ENCODE peak calls at places on chromosomes 3 and 15, in six cellular contexts. D, E, O, Z, B and S are unnamed samples.

GRCh38 chr3:32743934-32744333 is 58.9 kb downstream of the CNOT10 start:
- DNase-seq in Z (no peak), B (peak), D (peak), E (peak), O (peak), S (peak)

GRCh38 chr15:79332824-79333510 is 22.1 kb downstream of the TMED3 start:
- DNase-seq in D (no peak), O (no peak), E (no peak), Z (no peak), B (no peak), S (no peak)

GRCh38 chr3:152508705-152509104 is 240.0 kb downstream of the MBNL1 start:
- DNase-seq in D (no peak), B (no peak), O (no peak), E (no peak), Z (no peak), S (no peak)

GRCh38 chr3:40645883-40646282 is 121.1 kb downstream of the ZNF621 start:
- DNase-seq in D (no peak), O (no peak), E (no peak), B (no peak), Z (no peak), S (no peak)

GRCh38 chr3:100891033-100891432 is 102.2 kb downstream of the ABI3BP start:
- DNase-seq in B (peak), D (peak), E (peak), Z (no peak), O (no peak), S (peak)

GRCh38 chr15:51864408-51865056 is 35.1 kb downstream of the TMOD3 start:
- DNase-seq in E (no peak), B (peak), D (peak), O (no peak), Z (no peak), S (no peak)

GRCh38 chr3:56303508-56303907 is 164.8 kb downstream of the ERC2 start:
- DNase-seq in D (peak), O (peak), B (peak), E (peak), Z (no peak), S (peak)

GRCh38 chr15:89820651-89821611 is 6.3 kb upstream of the ANPEP start:
- DNase-seq in O (no peak), E (peak), Z (no peak), D (peak), B (peak), S (peak)

GRCh38 chr3:33047842-33048834 is 48.8 kb downstream of the GLB1 start:
- DNase-seq in B (no peak), E (no peak), D (no peak), O (no peak), Z (no peak), S (no peak)

GRCh38 chr3:125119752-125120369 is 64.1 kb upstream of the HEG1 start:
- DNase-seq in B (no peak), D (no peak), E (no peak), Z (no peak), O (no peak), S (peak)

GRCh38 chr3:113556556-113557335 is 24.4 kb downstream of the SIDT1 start:
- DNase-seq in Z (no peak), O (no peak), B (no peak), D (no peak), E (no peak), S (no peak)

GRCh38 chr15:49116108-49116507 is 39.3 kb downstream of the COPS2 start:
- DNase-seq in B (no peak), O (peak), Z (no peak), E (no peak), D (no peak), S (no peak)

GRCh38 chr3:74075213-74075612 is 450.5 kb upstream of the PDZRN3 start:
- DNase-seq in B (no peak), Z (no peak), E (no peak), D (no peak), O (no peak), S (peak)

GRCh38 chr3:129665024-129665768 is 58.7 kb upstream of the PLXND1 start:
- DNase-seq in Z (no peak), O (no peak), E (peak), D (peak), B (peak), S (no peak)

GRCh38 chr15:88393719-88394519 is 73.3 kb downstream of the MRPL46 start:
- DNase-seq in E (no peak), B (no peak), Z (no peak), D (no peak), O (no peak), S (no peak)

GRCh38 chr3:55474213-55474632 is 12.9 kb downstream of the WNT5A start:
- DNase-seq in E (no peak), B (no peak), O (no peak), D (no peak), Z (peak), S (no peak)

GRCh38 chr3:66703501-66703900 is 202.7 kb upstream of the LRIG1 start:
- DNase-seq in O (no peak), B (no peak), E (peak), Z (no peak), D (no peak), S (peak)

GRCh38 chr15:48962662-48963523 is 826 bp downstream of the SHC4 start:
- DNase-seq in B (peak), E (peak), D (peak), Z (peak), O (no peak), S (peak)

GRCh38 chr3:121430816-121431215 is 115.0 kb downstream of the POLQ start:
- DNase-seq in D (no peak), O (no peak), E (no peak), B (no peak), Z (no peak), S (no peak)

GRCh38 chr15:27826411-27826810 is 272.7 kb downstream of the OCA2 start:
- DNase-seq in Z (no peak), B (no peak), O (no peak), D (peak), E (no peak), S (no peak)

GRCh38 chr3:128309026-128309425 is 155.7 kb downstream of the EEFSEC start:
- DNase-seq in Z (no peak), D (no peak), E (no peak), B (no peak), O (no peak), S (no peak)

GRCh38 chr3:45704544-45704943 is 15.3 kb downstream of the SACM1L start:
- DNase-seq in B (no peak), D (no peak), E (no peak), Z (no peak), O (no peak), S (no peak)
- H3K4me3 ChIP-seq in B (no peak), D (no peak), E (no peak), Z (no peak), O (no peak), S (no peak)

GRCh38 chr3:13492048-13492447 is 11.9 kb downstream of the HDAC11 start:
- DNase-seq in D (no peak), Z (no peak), O (no peak), E (no peak), B (no peak), S (no peak)
- H3K4me3 ChIP-seq in D (no peak), Z (no peak), O (no peak), E (no peak), B (no peak), S (no peak)

DNA sequence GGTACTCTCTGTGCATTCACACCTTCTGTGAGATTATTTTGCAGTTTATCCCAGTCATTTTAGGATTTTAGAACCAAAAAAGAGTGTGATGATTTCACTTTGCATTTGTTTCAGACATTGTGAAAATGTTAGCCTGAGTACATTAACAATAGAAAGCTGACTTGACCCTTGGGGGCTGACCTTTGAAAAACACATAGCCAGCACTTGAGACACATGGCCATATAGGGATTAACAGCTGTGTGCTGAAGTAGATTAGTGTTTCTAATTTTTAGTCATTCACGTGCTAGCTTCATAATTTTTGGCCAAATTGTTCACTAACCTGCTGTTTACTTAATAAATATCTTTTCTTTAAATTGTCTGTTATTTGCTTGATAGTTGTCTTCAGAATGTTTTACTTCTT is 3.5 kb downstream of the FEM1B start:
- DNase-seq in B (no peak), E (no peak), D (no peak), O (peak), Z (no peak), S (no peak)
- H3K4me3 ChIP-seq in B (peak), E (peak), D (peak), O (peak), Z (peak), S (peak)

GRCh38 chr15:74259821-74260502 is 23.8 kb downstream of the CCDC33 start:
- DNase-seq in E (no peak), B (no peak), Z (peak), D (no peak), O (no peak), S (no peak)
- H3K4me3 ChIP-seq in E (no peak), B (no peak), Z (no peak), D (no peak), O (no peak), S (no peak)

GRCh38 chr15:75348563-75349350 is 1.9 kb downstream of the NEIL1 start:
- DNase-seq in E (peak), B (no peak), Z (peak), O (no peak), D (no peak), S (no peak)
- H3K4me3 ChIP-seq in E (peak), B (peak), Z (peak), O (peak), D (peak), S (peak)

DNA sequence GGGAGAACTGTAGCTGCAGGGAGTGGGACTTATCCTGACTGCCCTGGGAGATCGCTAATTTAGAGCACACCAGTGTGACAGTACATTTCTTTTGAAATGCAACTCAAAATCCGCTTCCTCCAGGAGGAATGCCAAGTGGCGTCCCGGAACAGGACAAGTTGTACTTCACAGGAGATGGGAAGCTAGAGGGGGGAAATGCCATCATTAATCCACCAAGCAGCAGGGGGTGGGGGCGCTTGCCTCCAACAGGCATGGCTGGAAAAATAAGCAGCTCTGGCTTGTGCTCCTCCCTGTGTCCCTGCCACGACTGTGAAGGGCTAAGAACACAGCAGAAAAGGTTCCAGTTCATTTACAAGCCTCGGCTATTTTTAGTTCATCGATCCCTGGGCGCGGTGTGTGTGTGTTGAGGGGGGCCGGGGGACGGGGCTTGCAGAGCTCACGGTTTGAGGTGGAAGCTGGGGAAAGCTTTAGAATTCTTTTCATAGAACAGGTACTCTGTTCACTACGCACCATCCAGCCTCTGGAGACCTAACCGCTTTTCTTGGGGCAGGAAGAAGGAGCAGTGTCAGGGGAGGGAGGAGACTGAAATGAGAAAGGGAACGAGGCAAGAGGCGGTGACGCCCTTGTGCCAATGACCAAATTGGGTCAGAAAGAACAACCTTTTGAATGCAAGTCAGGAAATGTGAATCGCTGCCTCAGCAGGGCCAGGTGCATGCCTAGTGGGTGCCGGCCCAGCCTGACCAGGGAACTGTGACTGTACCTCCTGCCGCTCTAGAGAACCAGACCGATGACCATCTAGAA is 51.8 kb upstream of the DGKG start:
- DNase-seq in B (no peak), Z (peak), E (peak), O (peak), D (peak), S (no peak)
- H3K4me3 ChIP-seq in B (no peak), Z (peak), E (peak), O (peak), D (peak), S (no peak)

DNA sequence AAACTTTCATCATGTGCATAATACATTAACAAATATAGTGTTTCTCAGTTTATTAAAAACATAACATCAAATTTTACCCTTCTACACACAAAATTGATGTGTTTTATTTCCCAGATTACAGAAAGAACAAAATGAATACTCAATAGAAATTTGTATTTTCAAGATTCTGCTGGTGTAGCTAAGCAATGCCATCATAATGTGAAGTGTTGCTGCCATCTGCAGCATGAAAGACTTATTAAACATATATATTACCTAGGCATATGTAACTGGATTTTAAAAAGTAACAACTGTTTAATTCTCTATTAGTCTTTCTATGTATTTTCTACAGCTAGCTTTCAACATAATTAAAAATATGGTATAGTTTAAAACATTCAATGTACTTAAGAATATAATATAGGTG is 27.5 kb downstream of the PLSCR5 start:
- DNase-seq in D (peak), O (peak), E (peak), Z (no peak), B (peak), S (peak)
- H3K4me3 ChIP-seq in D (no peak), O (no peak), E (no peak), Z (no peak), B (no peak), S (no peak)

GRCh38 chr15:24916305-24917009 is 38.3 kb upstream of the SNRPN start:
- DNase-seq in O (no peak), Z (no peak), E (no peak), B (no peak), D (no peak), S (no peak)

GRCh38 chr15:24919446-24919845 is 35.3 kb upstream of the SNRPN start:
- DNase-seq in O (no peak), B (no peak), E (no peak), D (no peak), Z (no peak), S (no peak)

DNA sequence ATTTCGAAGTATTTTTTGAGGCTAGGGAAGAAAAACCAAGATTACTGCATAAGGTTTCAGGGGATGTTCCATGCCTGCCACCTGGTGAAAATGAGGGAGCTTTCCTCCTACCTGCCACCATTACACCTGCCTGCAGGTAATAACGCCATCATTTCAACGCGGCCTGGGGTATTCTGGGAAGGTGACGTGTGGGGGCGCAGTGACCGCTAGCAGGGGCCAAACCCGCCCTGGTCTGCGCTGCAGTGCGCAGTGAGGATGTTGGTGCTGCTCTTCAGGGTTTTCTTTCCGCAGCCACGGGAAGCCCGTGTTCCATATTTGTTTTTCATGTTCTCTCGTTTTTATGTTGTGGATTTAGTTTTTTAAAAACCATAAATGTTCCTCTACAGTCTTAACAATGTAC is 37.4 kb upstream of the SNRPN start:
- DNase-seq in O (no peak), E (no peak), Z (no peak), B (no peak), D (no peak), S (no peak)
- H3K4me3 ChIP-seq in O (no peak), E (no peak), Z (no peak), B (no peak), D (no peak), S (no peak)